ENCODE peak calls at places on chromosomes 11 and 22, in ten cellular contexts. D is esophagus squamous epithelium, O is A549, N is body of pancreas, U is prostate gland, V is endothelial cell of umbilical vein, F is breast epithelium, S is testis, T is spleen, Q is tibial nerve. I is an unnamed sample.

GRCh38 chr11:31355817-31356216 is 13.7 kb downstream of the DCDC1 start:
- DNase-seq in N (no peak), F (no peak), V (peak; percentile 14), T (no peak), Q (no peak), U (no peak), O (no peak), D (no peak), S (no peak), I (no peak)

GRCh38 chr11:6402561-6402981 is 12.3 kb downstream of the SMPD1 start:
- DNase-seq in S (no peak), V (no peak), Q (no peak), F (no peak), O (no peak), T (no peak), N (no peak), U (no peak), D (no peak), I (no peak)

GRCh38 chr11:29351301-29351873 is 665.4 kb downstream of the KCNA4 start:
- DNase-seq in V (no peak), U (no peak), O (no peak), T (no peak), S (no peak), F (no peak), Q (no peak), N (no peak), D (no peak), I (no peak)

GRCh38 chr11:12066056-12066798 is 44.2 kb upstream of the MICAL2 start:
- DNase-seq in S (no peak), F (no peak), Q (no peak), V (peak; percentile 54), N (no peak), U (peak; percentile 79), D (no peak), T (no peak), O (peak; percentile 81), I (no peak)

GRCh38 chr11:17401841-17402240 is 13.4 kb upstream of the KCNJ11 start:
- DNase-seq in N (no peak), O (no peak), V (no peak), F (no peak), S (no peak), T (no peak), D (no peak), U (no peak), Q (no peak), I (no peak)

GRCh38 chr22:29071261-29072045 is 1.4 kb upstream of the KREMEN1 start:
- DNase-seq in D (no peak), N (peak; percentile 73), O (no peak), U (peak; percentile 80), V (no peak), F (peak; percentile 59), T (peak; percentile 84), Q (no peak), S (peak; percentile 56), I (peak; percentile 65)

GRCh38 chr11:111911563-111912401 is at the start of gene CRYAB:
- DNase-seq in D (no peak), N (peak; percentile 71), F (peak; percentile 81), Q (peak; percentile 85), S (peak; percentile 84), V (no peak), O (no peak), T (no peak), U (peak; percentile 96), I (peak; percentile 39)

GRCh38 chr11:70389191-70389590 is 9.1 kb upstream of the CTTN start:
- DNase-seq in D (no peak), F (peak; percentile 3), U (no peak), N (no peak), T (no peak), S (no peak), V (no peak), Q (no peak), O (no peak), I (no peak)

GRCh38 chr11:359181-359714 is 10.1 kb upstream of the B4GALNT4 start:
- DNase-seq in T (peak; percentile 69), O (no peak), S (no peak), F (peak; percentile 42), U (no peak), D (no peak), V (no peak), Q (no peak), N (no peak), I (no peak)

GRCh38 chr11:65571940-65572339 is 398 bp upstream of the FAM89B start:
- DNase-seq in U (no peak), O (peak; percentile 84), F (no peak), V (peak; percentile 73), N (peak; percentile 58), T (no peak), S (no peak), D (no peak), Q (no peak), I (peak; percentile 36)

GRCh38 chr11:2358754-2359444 is 18.2 kb upstream of the CD81 start:
- DNase-seq in Q (no peak), V (no peak), U (no peak), N (no peak), T (no peak), D (no peak), O (no peak), F (no peak), S (no peak), I (no peak)

DNA sequence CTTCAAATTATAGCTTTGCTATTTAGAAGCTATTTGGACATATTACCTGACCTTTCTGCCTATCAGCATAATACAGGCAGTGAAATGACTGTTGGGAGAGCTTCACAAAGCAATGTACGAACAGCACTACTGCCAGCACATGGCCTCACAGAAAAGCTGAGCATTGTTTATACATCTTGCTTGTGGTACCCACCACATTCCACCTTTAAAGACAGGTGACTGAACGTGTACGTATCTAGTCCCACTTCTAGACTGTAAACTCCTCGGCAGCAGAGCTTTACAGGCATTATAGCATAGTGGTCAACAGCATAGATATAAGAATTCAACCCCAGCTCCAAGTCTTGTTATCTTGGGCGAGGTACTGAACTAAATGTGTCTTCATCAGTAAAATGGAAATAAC is 1.6 kb downstream of the JOSD1 start:
- DNase-seq in N (no peak), F (no peak), D (no peak), Q (no peak), U (no peak), O (no peak), T (no peak), S (no peak), V (peak; percentile 28), I (no peak)
- H3K27ac ChIP-seq in N (peak overlapping the region; percentile 96), F (peak overlapping the region; percentile 91), D (peak overlapping the region; percentile 99), Q (peak overlapping the region; percentile 99), U (peak overlapping the region; percentile 100), O (peak overlapping the region; percentile 99), T (peak overlapping the region; percentile 98), S (peak overlapping the region; percentile 99), V (peak overlapping the region; percentile 93), I (peak overlapping the region; percentile 99)

DNA sequence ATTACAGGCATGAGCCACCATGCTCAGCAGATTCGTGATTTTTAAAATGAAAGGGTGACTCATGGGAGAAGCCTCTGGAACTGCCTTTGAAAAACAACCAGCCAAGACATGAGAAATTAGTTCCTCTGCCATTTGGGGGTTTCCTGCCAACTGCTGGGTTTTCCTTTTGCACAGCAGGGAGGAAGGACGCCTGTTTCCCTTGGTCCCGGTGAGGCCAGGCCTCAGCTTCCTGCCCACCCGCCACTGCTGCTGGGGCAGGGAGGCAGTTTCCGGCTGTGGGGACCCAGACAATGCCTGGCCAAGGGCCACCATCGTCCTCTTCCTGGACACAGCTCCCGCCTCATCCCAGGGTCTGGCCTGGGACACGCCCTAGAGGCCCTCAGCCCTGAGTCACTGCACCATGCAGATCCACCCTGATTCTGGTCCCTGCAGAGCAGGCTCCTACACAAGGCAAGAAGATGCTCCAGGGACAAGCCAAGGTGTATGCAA is 10.2 kb downstream of the PPM1F start:
- DNase-seq in F (peak; percentile 65), O (peak; percentile 31), D (no peak), N (peak; percentile 48), S (no peak), V (peak; percentile 97), Q (peak; percentile 50), T (peak; percentile 92), U (no peak), I (peak; percentile 38)
- TF ChIP-seq POLR2A in F (no peak), O (no peak), D (no peak), N (no peak), S (no peak), V (peak; percentile 70), Q (no peak), T (no peak), U (no peak), I (no peak)

GRCh38 chr22:42217752-42218280 is 52.6 kb downstream of the TCF20 start:
- DNase-seq in D (no peak), N (no peak), O (no peak), U (no peak), S (no peak), F (no peak), T (no peak), Q (no peak), V (peak; percentile 6), I (no peak)
- H3K4me1 ChIP-seq in D (peaks cover 7% of the 10 kb centered on the region), N (peaks cover 22% of the 10 kb centered on the region), O (peaks cover 11% of the 10 kb centered on the region), U (no peaks in the 10 kb centered on the region), S (peaks cover 15% of the 10 kb centered on the region), F (no peaks in the 10 kb centered on the region), T (peaks cover 4% of the 10 kb centered on the region), Q (no peaks in the 10 kb centered on the region), V (no peaks in the 10 kb centered on the region), I (peaks cover 48% of the 10 kb centered on the region)

GRCh38 chr11:88297320-88298263 is 39.9 kb downstream of the CTSC start:
- DNase-seq in D (no peak), Q (no peak), O (no peak), F (no peak), V (no peak), S (no peak), U (no peak), N (no peak), T (no peak), I (no peak)

GRCh38 chr11:88293931-88294330 is 43.6 kb downstream of the CTSC start:
- DNase-seq in F (no peak), S (no peak), O (no peak), U (no peak), V (no peak), Q (no peak), D (no peak), N (no peak), T (no peak), I (no peak)

GRCh38 chr11:88288560-88288959 is 49.0 kb downstream of the CTSC start:
- DNase-seq in U (no peak), N (no peak), V (no peak), S (no peak), F (no peak), D (no peak), O (no peak), T (no peak), Q (no peak), I (no peak)

GRCh38 chr11:88295028-88295427 is 42.5 kb downstream of the CTSC start:
- DNase-seq in N (no peak), Q (no peak), S (no peak), U (no peak), V (no peak), D (no peak), F (no peak), O (no peak), T (no peak), I (no peak)

DNA sequence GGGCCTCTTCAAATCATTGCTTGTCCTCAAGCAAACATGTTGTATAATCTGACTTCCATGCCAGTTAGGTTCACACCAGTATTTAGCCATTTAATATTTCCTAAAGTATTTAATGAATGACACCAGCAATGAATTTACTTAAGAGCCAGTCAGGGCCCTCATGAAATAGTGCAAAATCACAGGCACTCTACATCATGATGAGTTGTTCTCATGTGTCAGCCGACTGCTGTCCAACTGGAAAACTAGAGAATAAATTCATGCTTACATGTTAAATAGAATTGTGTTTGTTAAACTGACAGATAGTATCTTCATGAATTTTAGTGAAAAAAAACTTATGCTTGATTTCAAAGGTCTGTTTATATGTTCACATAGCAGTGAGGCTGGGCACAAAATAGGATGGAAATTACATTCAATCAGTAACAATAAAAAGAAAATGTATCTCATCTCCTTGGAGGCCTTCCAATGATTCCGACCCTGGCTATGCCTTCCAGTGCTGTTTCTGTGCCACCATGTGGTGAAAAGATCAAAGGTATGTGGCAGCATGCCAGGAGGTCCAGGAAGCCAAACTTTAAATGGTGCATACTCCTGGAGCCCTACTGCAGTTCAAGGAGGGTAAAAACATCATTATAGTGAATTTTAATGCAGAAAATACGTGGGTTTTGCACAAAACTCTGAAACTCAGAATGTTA is 45.2 kb downstream of the CTSC start:
- DNase-seq in V (peak; percentile 57), F (no peak), N (peak; percentile 77), S (peak; percentile 76), O (no peak), T (no peak), U (no peak), Q (no peak), D (no peak), I (peak; percentile 54)
- H3K27ac ChIP-seq in V (no peak overlapping the region), F (no peak overlapping the region), N (no peak overlapping the region), S (peak overlapping the region; percentile 21), O (no peak overlapping the region), T (no peak overlapping the region), U (no peak overlapping the region), Q (no peak overlapping the region), D (peak overlapping the region; percentile 1), I (no peak overlapping the region)

I was measured in stomach.